ENCODE peak calls at places on chromosomes 1 and 21, in eight cellular contexts. B, R, Y, G, D, K, H and N are unnamed samples.

GRCh38 chr21:32868631-32869454 is 97.3 kb upstream of the PAXBP1 start:
- DNase-seq in G (no peak), R (no peak), B (no peak), H (no peak), Y (no peak), D (no peak), K (no peak), N (no peak)

GRCh38 chr1:205191127-205191577 is 20.4 kb downstream of the DSTYK start:
- DNase-seq in D (no peak), K (no peak), B (no peak), G (no peak), R (no peak), H (no peak), Y (peak), N (no peak)

GRCh38 chr1:161092621-161093028 is 3.3 kb upstream of the NECTIN4 start:
- DNase-seq in D (no peak), B (no peak), G (no peak), H (no peak), R (no peak), K (no peak), Y (no peak), N (no peak)

GRCh38 chr1:219383273-219383672 is 209.6 kb downstream of the LYPLAL1 start:
- DNase-seq in Y (no peak), G (no peak), D (no peak), R (no peak), B (no peak), K (no peak), H (no peak), N (no peak)

GRCh38 chr21:37368536-37369279 is 2.1 kb downstream of the DYRK1A start:
- DNase-seq in Y (no peak), D (no peak), B (no peak), R (no peak), H (peak), K (no peak), G (no peak), N (no peak)

GRCh38 chr21:25563399-25564116 is 43.7 kb downstream of the MRPL39 start:
- DNase-seq in Y (no peak), B (no peak), R (no peak), H (peak), K (no peak), G (no peak), D (peak), N (no peak)

GRCh38 chr1:243924188-243924587 is 74.1 kb upstream of the AKT3 start:
- DNase-seq in H (no peak), B (no peak), K (no peak), R (no peak), Y (no peak), G (no peak), D (no peak), N (no peak)

GRCh38 chr1:27144349-27144748 is 10.6 kb downstream of the SLC9A1 start:
- DNase-seq in Y (no peak), H (no peak), D (no peak), B (no peak), G (no peak), R (no peak), K (no peak), N (no peak)

GRCh38 chr1:43011020-43011419 is 52.4 kb upstream of the SLC2A1 start:
- DNase-seq in K (peak), R (no peak), G (no peak), Y (peak), H (no peak), B (no peak), D (no peak), N (no peak)

GRCh38 chr1:14880456-14881316 is 272.9 kb upstream of the TMEM51 start:
- DNase-seq in R (no peak), K (no peak), D (no peak), Y (no peak), G (no peak), H (no peak), B (no peak), N (no peak)

GRCh38 chr1:162080472-162081015 is 11.1 kb downstream of the NOS1AP start:
- DNase-seq in R (no peak), G (no peak), H (peak), B (no peak), D (no peak), K (no peak), Y (no peak), N (no peak)

GRCh38 chr1:109523706-109524105 is 14.2 kb upstream of the AMIGO1 start:
- DNase-seq in K (no peak), H (no peak), R (no peak), D (no peak), B (no peak), Y (no peak), G (no peak), N (no peak)

GRCh38 chr1:149843302-149844041 is 55.9 kb upstream of the BOLA1 start:
- DNase-seq in B (peak), R (no peak), Y (peak), H (peak), D (no peak), K (no peak), G (no peak), N (no peak)

GRCh38 chr1:173523329-173523728 is 46.2 kb downstream of the PRDX6 start:
- DNase-seq in K (no peak), D (no peak), H (no peak), B (no peak), R (no peak), Y (peak), G (no peak), N (no peak)

GRCh38 chr1:145961425-145962156 is 2.8 kb downstream of the ANKRD34A start:
- DNase-seq in Y (no peak), B (peak), G (no peak), D (no peak), H (no peak), R (no peak), K (peak), N (no peak)

GRCh38 chr1:159826436-159827101 is at the start of gene SLAMF8:
- DNase-seq in Y (no peak), H (no peak), D (peak), K (no peak), G (no peak), R (no peak), B (no peak), N (no peak)

GRCh38 chr1:159825564-159825963 is 1.1 kb upstream of the SLAMF8 start:
- DNase-seq in Y (peak), H (no peak), R (no peak), D (no peak), G (no peak), B (no peak), K (no peak), N (no peak)

GRCh38 chr1:159827102-159827490 is 423 bp downstream of the SLAMF8 start:
- DNase-seq in B (no peak), Y (no peak), K (no peak), D (no peak), R (no peak), G (no peak), H (no peak), N (no peak)

GRCh38 chr1:159821171-159821867 is 5.4 kb upstream of the SLAMF8 start:
- DNase-seq in K (peak), R (no peak), D (no peak), Y (no peak), H (no peak), G (no peak), B (peak), N (no peak)

GRCh38 chr1:159823401-159823800 is 3.3 kb upstream of the SLAMF8 start:
- DNase-seq in R (no peak), D (no peak), K (no peak), H (no peak), B (no peak), Y (no peak), G (no peak), N (no peak)
- TF ChIP-seq EZH2 in R (no peak), D (no peak), K (no peak), H (no peak), B (no peak), Y (no peak), G (no peak), N (no peak)

DNA sequence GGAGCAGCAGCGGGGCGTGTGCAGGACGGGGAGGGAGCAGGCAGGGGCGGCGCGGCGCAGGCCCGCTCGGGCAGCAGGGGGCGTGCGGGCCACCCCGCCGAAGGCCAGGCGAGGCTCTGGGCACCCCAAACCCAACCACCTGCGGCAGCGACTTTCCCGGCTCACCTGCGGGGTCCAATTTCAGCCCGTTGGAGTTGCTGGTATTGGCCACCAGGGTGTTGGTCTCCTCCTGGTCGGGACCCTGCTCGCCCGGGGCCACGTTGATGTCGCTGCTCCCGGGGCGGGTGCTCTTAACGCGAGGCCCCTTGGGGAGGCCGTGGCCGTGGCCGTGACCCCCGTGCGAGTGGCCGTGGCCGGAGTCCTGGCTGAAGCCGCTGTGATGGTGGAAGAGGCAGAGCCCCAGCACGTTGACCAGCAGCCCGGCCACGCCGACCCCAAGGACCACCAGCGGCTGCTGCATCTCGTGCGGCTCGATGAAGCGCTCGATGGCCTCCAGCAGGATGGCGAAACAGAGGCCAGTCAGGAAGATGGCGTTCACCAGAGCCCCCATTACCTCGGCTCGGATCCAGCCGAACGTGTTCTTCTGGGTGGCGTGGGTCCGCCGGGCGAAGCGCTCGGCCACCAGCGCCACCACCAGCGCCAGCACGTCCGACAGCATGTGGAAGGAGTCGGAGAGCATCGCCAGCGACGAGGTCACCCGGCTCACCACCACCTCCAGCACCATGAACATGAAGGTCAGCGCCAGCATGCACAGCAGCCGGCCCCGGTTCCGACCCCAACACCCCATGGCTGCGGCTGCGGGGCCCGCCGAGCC is 928 bp downstream of the SLC30A1 start:
- DNase-seq in R (no peak), G (peak), D (no peak), Y (peak), K (peak), H (peak), B (peak), N (no peak)
- TF ChIP-seq POLR2AphosphoS5 in R (peak), G (no peak), D (no peak), Y (no peak), K (no peak), H (no peak), B (peak), N (no peak)

GRCh38 chr1:197918815-197919522 is 1.8 kb downstream of the LHX9 start:
- DNase-seq in D (no peak), B (no peak), R (no peak), G (no peak), Y (no peak), K (no peak), H (peak), N (no peak)
- TF ChIP-seq EZH2 in D (no peak), B (peak), R (no peak), G (peak), Y (peak), K (no peak), H (no peak), N (no peak)

DNA sequence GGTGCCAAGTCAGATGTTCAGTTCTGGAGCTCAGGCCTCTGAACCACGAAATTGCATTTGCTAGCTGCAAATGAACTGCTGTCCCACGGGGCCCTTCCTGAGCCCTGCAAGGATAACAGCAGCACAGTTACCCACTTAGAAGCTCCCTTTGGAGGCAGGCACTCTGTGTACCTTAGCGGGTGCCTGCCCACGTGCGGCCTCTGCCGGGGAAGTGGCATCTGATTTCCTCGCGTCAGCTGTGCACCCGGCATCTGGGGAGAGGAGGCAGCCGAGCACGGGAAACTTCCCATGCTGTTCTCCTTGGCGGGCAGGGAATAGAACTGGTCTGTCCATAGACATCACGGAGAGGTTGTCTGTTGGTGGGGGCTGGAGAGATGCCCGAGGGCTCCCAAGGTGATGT is 148.0 kb upstream of the C1orf174 start:
- DNase-seq in B (no peak), R (no peak), H (no peak), D (no peak), Y (no peak), G (no peak), K (no peak), N (no peak)
- TF ChIP-seq POLR2AphosphoS5 in B (no peak), R (no peak), H (no peak), D (no peak), Y (no peak), G (no peak), K (no peak), N (no peak)

GRCh38 chr1:39082140-39082799 is 56.1 kb downstream of the NDUFS5 start:
- DNase-seq in Y (no peak), H (no peak), G (no peak), K (no peak), B (peak), D (no peak), R (no peak), N (no peak)
- TF ChIP-seq EZH2 in Y (no peak), H (no peak), G (no peak), K (no peak), B (no peak), D (no peak), R (no peak), N (no peak)

DNA sequence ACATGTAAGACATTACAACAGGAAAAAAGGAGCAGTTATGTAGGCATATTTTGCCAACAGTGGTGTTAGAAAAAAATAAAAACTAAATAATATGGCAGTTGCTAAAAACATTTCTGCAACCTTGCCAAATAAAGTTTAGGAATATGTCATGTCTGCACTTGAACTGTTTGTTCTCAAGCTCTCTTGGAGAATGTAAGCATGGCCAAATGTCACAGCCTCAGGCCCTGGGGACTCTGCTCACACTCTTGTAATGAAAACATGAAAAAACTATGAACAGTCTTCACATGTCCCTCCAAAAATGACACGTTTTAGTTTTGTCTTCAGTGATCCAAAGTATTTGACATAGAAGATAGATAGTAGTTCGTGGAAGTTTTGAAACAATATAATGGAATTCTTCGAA is 753.3 kb downstream of the LTN1 start:
- DNase-seq in G (no peak), B (no peak), R (no peak), Y (no peak), K (no peak), H (no peak), D (no peak), N (no peak)
- TF ChIP-seq POLR2AphosphoS5 in G (no peak), B (no peak), R (no peak), Y (no peak), K (no peak), H (no peak), D (no peak), N (no peak)

GRCh38 chr1:156691665-156692408 is 13.5 kb downstream of the CRABP2 start:
- DNase-seq in D (no peak), B (peak), G (no peak), Y (no peak), H (no peak), K (peak), R (no peak), N (no peak)
- TF ChIP-seq EZH2 in D (no peak), B (no peak), G (no peak), Y (no peak), H (peak), K (no peak), R (no peak), N (no peak)

DNA sequence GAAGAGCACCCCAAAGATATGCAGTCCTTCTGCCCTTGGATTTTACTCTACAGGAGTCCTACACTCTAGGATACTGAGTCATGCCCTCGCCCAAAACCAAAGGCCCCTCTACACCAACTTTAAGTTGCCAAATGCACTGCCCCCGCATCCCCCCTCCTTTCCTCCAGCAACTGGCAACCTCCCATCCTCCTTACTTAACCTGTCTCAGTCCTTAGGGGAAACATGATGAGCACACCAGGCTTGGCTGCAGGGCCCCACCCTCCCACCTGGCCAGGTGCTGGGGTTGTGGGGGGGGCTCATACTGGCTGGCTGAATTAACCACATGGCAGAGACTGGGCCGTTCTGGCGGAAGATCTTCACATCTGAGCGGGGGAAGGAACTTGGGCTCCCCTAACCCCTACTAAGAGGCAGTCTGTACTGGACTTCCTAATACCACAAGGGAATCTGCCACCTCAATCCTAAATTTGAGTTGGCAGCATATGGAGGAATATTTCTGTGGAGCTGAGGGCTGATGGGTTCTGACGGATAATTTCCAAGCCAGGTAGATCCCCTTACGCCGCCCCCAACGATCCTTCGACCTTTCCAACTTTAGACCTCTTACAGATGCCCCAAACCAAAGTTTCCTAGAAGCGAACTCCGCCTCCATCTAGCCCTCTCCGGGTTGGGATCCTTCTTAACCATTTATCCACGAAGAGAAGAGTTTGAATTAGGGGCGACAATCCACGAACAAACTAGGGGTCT is 1.1 kb downstream of the HDGF start:
- DNase-seq in Y (no peak), K (peak), D (no peak), H (peak), G (no peak), R (no peak), B (peak), N (no peak)
- TF ChIP-seq POLR2AphosphoS5 in Y (no peak), K (no peak), D (no peak), H (peak), G (peak), R (peak), B (peak), N (no peak)

DNA sequence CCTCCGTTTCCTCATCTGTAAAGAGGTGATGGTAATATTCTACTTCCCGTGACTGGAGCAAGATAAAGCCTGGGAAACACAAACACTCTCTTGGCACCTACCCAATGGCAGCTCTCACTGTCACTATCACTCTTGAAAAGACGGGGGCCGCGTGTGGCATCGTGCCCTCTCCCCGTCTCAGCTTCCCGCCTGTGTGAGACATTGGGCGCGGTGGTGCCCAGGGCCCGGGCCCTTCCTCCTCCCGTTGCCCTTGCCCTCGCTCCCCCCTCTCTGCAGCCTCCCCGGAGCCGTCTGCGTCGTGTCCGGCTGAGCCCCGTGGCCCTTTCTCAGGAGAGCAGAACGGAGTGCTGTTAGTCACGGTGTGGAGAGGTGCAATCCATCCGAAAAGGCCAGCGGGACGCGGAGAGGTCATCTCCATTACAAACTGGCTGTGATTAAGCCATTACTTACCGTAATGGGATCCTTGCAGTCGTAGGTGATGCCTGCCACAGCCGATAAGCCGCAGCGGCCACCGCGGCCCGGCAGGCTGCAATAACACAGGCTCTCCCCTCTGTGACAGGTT is 156.4 kb upstream of the ZC3H12A start:
- DNase-seq in G (no peak), R (no peak), D (no peak), K (no peak), H (no peak), Y (no peak), B (peak), N (no peak)
- TF ChIP-seq EZH2 in G (no peak), R (no peak), D (no peak), K (no peak), H (peak), Y (no peak), B (no peak), N (no peak)

GRCh38 chr21:36338975-36339374 is 19.0 kb downstream of the MORC3 start:
- DNase-seq in D (no peak), G (no peak), Y (no peak), H (no peak), B (no peak), R (no peak), K (no peak), N (no peak)

DNA sequence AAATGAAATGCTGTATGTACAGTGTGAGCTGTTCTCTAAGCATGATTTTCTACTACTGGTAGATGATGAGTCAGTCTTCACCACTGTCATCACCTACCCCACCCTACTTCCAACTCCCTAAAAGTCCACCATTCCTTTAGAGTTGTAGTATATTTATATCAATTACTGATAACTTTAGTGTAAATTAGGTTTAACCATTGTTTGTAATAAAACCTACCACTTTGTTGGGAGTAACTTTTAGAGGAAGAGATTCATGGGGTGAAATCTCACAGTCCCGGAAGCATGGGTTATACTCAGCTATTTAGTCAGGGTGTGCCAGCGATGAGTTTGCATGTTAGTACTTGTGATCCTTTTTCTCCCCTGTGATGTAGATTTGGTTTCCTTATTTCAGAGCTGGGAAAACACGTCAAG is 17.1 kb downstream of the MORC3 start:
- DNase-seq in K (peak), H (no peak), D (no peak), G (no peak), R (no peak), B (no peak), Y (no peak), N (no peak)
- TF ChIP-seq POLR2AphosphoS5 in K (no peak), H (no peak), D (no peak), G (no peak), R (no peak), B (no peak), Y (no peak), N (no peak)